ENCODE peak calls at places on chromosomes 16 and 17, in four cellular contexts. G, L, H and C are unnamed samples.

GRCh38 chr16:68921654-68922053 is 78.3 kb downstream of the TANGO6 start:
- DNase-seq in G (no peak), L (no peak), H (no peak), C (no peak)

GRCh38 chr16:66927012-66927436 is 1.7 kb upstream of the RRAD start:
- DNase-seq in G (no peak), L (no peak), H (peak; percentile 35), C (no peak)

GRCh38 chr16:35565626-35566025 is 2106.2 kb downstream of the TP53TG3F start:
- DNase-seq in G (no peak), L (no peak), H (no peak), C (no peak)

GRCh38 chr16:82460761-82461160 is 166.0 kb upstream of the CDH13 start:
- DNase-seq in G (no peak), L (no peak), H (no peak), C (no peak)

GRCh38 chr17:15464629-15465028 is 2.8 kb downstream of the CDRT4 start:
- DNase-seq in G (no peak), L (no peak), H (no peak), C (no peak)

GRCh38 chr17:16515933-16516332 is 23.9 kb upstream of the LRRC75A start:
- DNase-seq in G (no peak), L (no peak), H (peak; percentile 81), C (no peak)

GRCh38 chr16:83952587-83952939 is 477 bp upstream of the OSGIN1 start:
- DNase-seq in G (no peak), L (no peak), H (no peak), C (no peak)

GRCh38 chr16:11071829-11072228 is 127.5 kb downstream of the CLEC16A start:
- DNase-seq in G (no peak), L (no peak), H (no peak), C (no peak)

GRCh38 chr16:87834668-87835473 is 34.4 kb downstream of the SLC7A5 start:
- DNase-seq in G (no peak), L (no peak), H (no peak), C (no peak)

GRCh38 chr17:75476274-75476673 is 19.8 kb downstream of the TMEM94 start:
- DNase-seq in G (peak; percentile 91), L (no peak), H (no peak), C (peak; percentile 83)

GRCh38 chr17:4389079-4389478 is 22.6 kb upstream of the UBE2G1 start:
- DNase-seq in G (no peak), L (no peak), H (no peak), C (no peak)

GRCh38 chr16:82776466-82777146 is 149.8 kb downstream of the CDH13 start:
- DNase-seq in G (no peak), L (no peak), H (no peak), C (peak; percentile 28)

GRCh38 chr16:84532299-84532724 is 27.9 kb upstream of the MEAK7 start:
- DNase-seq in G (no peak), L (no peak), H (peak; percentile 73), C (no peak)

GRCh38 chr17:57924677-57925076 is 30.5 kb downstream of the CUEDC1 start:
- DNase-seq in G (no peak), L (no peak), H (no peak), C (no peak)

GRCh38 chr17:77768475-77768874 is 190.0 kb upstream of the TNRC6C start:
- DNase-seq in G (no peak), L (no peak), H (no peak), C (no peak)

GRCh38 chr17:58525239-58525638 is 10.8 kb upstream of the MTMR4 start:
- DNase-seq in G (no peak), L (no peak), H (peak; percentile 52), C (no peak)

GRCh38 chr17:67779098-67779672 is 46.1 kb upstream of the BPTF start:
- DNase-seq in G (no peak), L (peak; percentile 7), H (peak; percentile 85), C (no peak)

GRCh38 chr17:28173801-28174200 is 131.3 kb downstream of the NLK start:
- DNase-seq in G (no peak), L (no peak), H (no peak), C (no peak)

GRCh38 chr16:88489163-88489721 is 36.2 kb downstream of the ZFPM1 start:
- DNase-seq in G (no peak), L (no peak), H (no peak), C (no peak)

GRCh38 chr17:43398724-43399595 is at the start of gene ARL4D:
- DNase-seq in G (peak; percentile 98), L (peak; percentile 82), H (peak; percentile 77), C (peak; percentile 74)

GRCh38 chr16:66480265-66481080 is 53.4 kb downstream of the BEAN1 start:
- DNase-seq in G (peak; percentile 64), L (no peak), H (no peak), C (no peak)

GRCh38 chr17:81039854-81040758 is 5.2 kb downstream of the BAIAP2 start:
- DNase-seq in G (peak; percentile 88), L (no peak), H (no peak), C (no peak)

GRCh38 chr17:77237232-77238008 is 96.7 kb downstream of the SEC14L1 start:
- DNase-seq in G (peak; percentile 55), L (no peak), H (no peak), C (no peak)

GRCh38 chr17:81064746-81065475 is 30.0 kb downstream of the BAIAP2 start:
- DNase-seq in G (peak; percentile 90), L (no peak), H (no peak), C (no peak)

GRCh38 chr17:8304181-8304910 is 5.7 kb upstream of the ARHGEF15 start:
- DNase-seq in G (peak; percentile 33), L (no peak), H (peak; percentile 52), C (no peak)

GRCh38 chr17:6525111-6525510 is 31.2 kb downstream of the PITPNM3 start:
- DNase-seq in G (no peak), L (no peak), H (no peak), C (no peak)

GRCh38 chr16:2483160-2483559 is 8.2 kb downstream of the TBC1D24 start:
- DNase-seq in G (peak; percentile 91), L (no peak), H (no peak), C (peak; percentile 45)

GRCh38 chr16:71593048-71593999 is 16.4 kb upstream of the TAT start:
- DNase-seq in G (no peak), L (no peak), H (no peak), C (no peak)

GRCh38 chr17:69802045-69802740 is 272.8 kb upstream of the KCNJ16 start:
- DNase-seq in G (peak; percentile 59), L (no peak), H (peak; percentile 49), C (no peak)

GRCh38 chr17:57948555-57949420 is 6.4 kb downstream of the CUEDC1 start:
- DNase-seq in G (no peak), L (no peak), H (peak; percentile 98), C (no peak)

GRCh38 chr17:35630530-35631148 is 43.5 kb downstream of the AP2B1 start:
- DNase-seq in G (no peak), L (no peak), H (peak; percentile 28), C (no peak)

GRCh38 chr16:10992797-10993196 is 48.4 kb downstream of the CLEC16A start:
- DNase-seq in G (no peak), L (no peak), H (no peak), C (no peak)

GRCh38 chr17:17305282-17305801 is 2.2 kb downstream of the NT5M start:
- DNase-seq in G (peak; percentile 83), L (peak; percentile 38), H (peak; percentile 74), C (no peak)